ENCODE peak calls at places on chromosome 12, in six cellular contexts. K is heart left ventricle, U is A549, L is tibial artery, A is HFF-Myc, B is Calu3. S is an unnamed sample.

GRCh38 chr12:122473543-122474323 is 27.0 kb downstream of the ZCCHC8 start:
- DNase-seq in K (no peak), U (no peak), L (no peak), A (no peak), B (no peak), S (no peak)

GRCh38 chr12:96218989-96219678 is 25.0 kb downstream of the ELK3 start:
- DNase-seq in K (no peak), U (peak; percentile 79), L (no peak), A (no peak), B (peak; percentile 22), S (no peak)

GRCh38 chr12:113198286-113198685 is 12.8 kb downstream of the RITA1 start:
- DNase-seq in K (no peak), U (no peak), L (no peak), A (no peak), B (no peak), S (no peak)

GRCh38 chr12:54592316-54592715 is 3.9 kb upstream of the PPP1R1A start:
- DNase-seq in K (no peak), U (no peak), L (no peak), A (no peak), B (no peak), S (no peak)

GRCh38 chr12:57258977-57259970 is 8.3 kb upstream of the STAC3 start:
- DNase-seq in K (peak; percentile 75), U (no peak), L (no peak), A (no peak), B (no peak), S (no peak)

GRCh38 chr12:49543914-49544815 is 5.3 kb downstream of the KCNH3 start:
- DNase-seq in K (no peak), U (no peak), L (no peak), A (no peak), B (no peak), S (no peak)

GRCh38 chr12:65875635-65876034 is 51.4 kb downstream of the HMGA2 start:
- DNase-seq in K (no peak), U (no peak), L (no peak), A (no peak), B (no peak), S (no peak)

GRCh38 chr12:67193705-67194104 is 75.5 kb upstream of the CAND1 start:
- DNase-seq in K (no peak), U (peak; percentile 28), L (no peak), A (peak; percentile 2), B (peak; percentile 39), S (no peak)

GRCh38 chr12:50275545-50275944 is 7.8 kb downstream of the LIMA1 start:
- DNase-seq in K (no peak), U (no peak), L (no peak), A (no peak), B (peak; percentile 51), S (no peak)

GRCh38 chr12:127489055-127489454 is 777.9 kb upstream of the TMEM132C start:
- DNase-seq in K (no peak), U (no peak), L (no peak), A (no peak), B (peak; percentile 49), S (no peak)

GRCh38 chr12:5807090-5807414 is 138.0 kb downstream of the ANO2 start:
- DNase-seq in K (no peak), U (no peak), L (no peak), A (no peak), B (no peak), S (no peak)

GRCh38 chr12:70040141-70040540 is 203.1 kb upstream of the CNOT2 start:
- DNase-seq in K (no peak), U (no peak), L (no peak), A (no peak), B (no peak), S (no peak)

GRCh38 chr12:27703720-27704452 is 6.7 kb upstream of the MRPS35 start:
- DNase-seq in K (no peak), U (peak; percentile 88), L (no peak), A (peak; percentile 74), B (peak; percentile 85), S (no peak)

GRCh38 chr12:107580750-107581529 is 104.7 kb upstream of the PWP1 start:
- DNase-seq in K (no peak), U (no peak), L (no peak), A (no peak), B (no peak), S (peak; percentile 78)

GRCh38 chr12:65195387-65196055 is 26.1 kb downstream of the LEMD3 start:
- DNase-seq in K (no peak), U (no peak), L (no peak), A (no peak), B (no peak), S (no peak)

GRCh38 chr12:96190403-96191170 is 3.6 kb upstream of the ELK3 start:
- DNase-seq in K (no peak), U (no peak), L (no peak), A (no peak), B (no peak), S (no peak)

GRCh38 chr12:24111101-24111500 is 161.6 kb upstream of the SOX5 start:
- DNase-seq in K (no peak), U (no peak), L (no peak), A (no peak), B (no peak), S (no peak)

GRCh38 chr12:5407457-5407856 is 24.5 kb upstream of the NTF3 start:
- DNase-seq in K (no peak), U (no peak), L (no peak), A (no peak), B (no peak), S (no peak)

GRCh38 chr12:25074113-25074512 is 120.8 kb downstream of the DNAI7 start:
- DNase-seq in K (no peak), U (no peak), L (no peak), A (no peak), B (no peak), S (no peak)

GRCh38 chr12:97545804-97546203 is 83.2 kb downstream of the RMST start:
- DNase-seq in K (no peak), U (no peak), L (no peak), A (no peak), B (no peak), S (no peak)

GRCh38 chr12:18141583-18141982 is 51.6 kb upstream of the RERGL start:
- DNase-seq in K (no peak), U (no peak), L (no peak), A (no peak), B (peak; percentile 27), S (no peak)

GRCh38 chr12:126483145-126484068 is 1418.2 kb downstream of the AACS start:
- DNase-seq in K (no peak), U (no peak), L (no peak), A (no peak), B (no peak), S (no peak)

GRCh38 chr12:132210223-132211055 is 66.2 kb downstream of the NOC4L start:
- DNase-seq in K (peak; percentile 48), U (no peak), L (peak; percentile 61), A (no peak), B (peak; percentile 57), S (peak; percentile 75)

GRCh38 chr12:45409966-45410365 is 194.1 kb downstream of the ANO6 start:
- DNase-seq in K (no peak), U (no peak), L (no peak), A (no peak), B (no peak), S (peak; percentile 38)

GRCh38 chr12:11622774-11623375 is 26.6 kb upstream of the ETV6 start:
- DNase-seq in K (no peak), U (no peak), L (no peak), A (no peak), B (no peak), S (no peak)
- TF ChIP-seq CTCF in K (no peak), U (no peak), L (peak; percentile 26), A (no peak), B (no peak), S (no peak)

GRCh38 chr12:93571360-93571853 is 1.1 kb upstream of the SOCS2 start:
- DNase-seq in K (peak; percentile 89), U (peak; percentile 79), L (peak; percentile 84), A (no peak), B (peak; percentile 82), S (peak; percentile 76)
- TF ChIP-seq CTCF in K (no peak), U (peak; percentile 20), L (no peak), A (peak; percentile 46), B (peak; percentile 37), S (no peak)

GRCh38 chr12:87270894-87271293 is 758.3 kb downstream of the C12orf50 start:
- DNase-seq in K (no peak), U (peak; percentile 60), L (no peak), A (no peak), B (no peak), S (no peak)

DNA sequence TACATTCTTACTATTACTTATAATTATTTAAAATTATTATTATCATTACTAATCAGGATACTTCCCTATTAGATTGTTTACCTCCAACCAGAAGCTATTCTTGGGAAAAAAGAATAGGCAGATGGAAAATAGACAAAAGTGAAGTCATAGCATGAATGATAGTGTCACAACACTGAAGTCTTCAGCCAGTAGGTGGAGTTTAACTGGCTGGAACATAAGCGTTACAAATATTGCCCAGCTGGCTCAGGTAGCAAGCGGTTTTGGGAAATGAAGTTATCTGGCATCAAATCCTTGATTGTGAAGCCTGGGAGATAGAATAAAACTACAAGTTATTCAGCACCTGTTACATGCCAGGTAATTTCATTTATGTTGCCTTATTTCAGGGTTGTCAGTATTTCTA is 762.9 kb downstream of the C12orf50 start:
- DNase-seq in K (no peak), U (peak; percentile 27), L (no peak), A (no peak), B (no peak), S (no peak)
- TF ChIP-seq CTCF in K (no peak), U (peak; percentile 27), L (no peak), A (no peak), B (no peak), S (no peak)

GRCh38 chr12:119340604-119341003 is 6.1 kb downstream of the CCDC60 start:
- DNase-seq in K (no peak), U (no peak), L (no peak), A (no peak), B (no peak), S (no peak)
- TF ChIP-seq CTCF in K (no peak), U (no peak), L (no peak), A (no peak), B (no peak), S (no peak)

DNA sequence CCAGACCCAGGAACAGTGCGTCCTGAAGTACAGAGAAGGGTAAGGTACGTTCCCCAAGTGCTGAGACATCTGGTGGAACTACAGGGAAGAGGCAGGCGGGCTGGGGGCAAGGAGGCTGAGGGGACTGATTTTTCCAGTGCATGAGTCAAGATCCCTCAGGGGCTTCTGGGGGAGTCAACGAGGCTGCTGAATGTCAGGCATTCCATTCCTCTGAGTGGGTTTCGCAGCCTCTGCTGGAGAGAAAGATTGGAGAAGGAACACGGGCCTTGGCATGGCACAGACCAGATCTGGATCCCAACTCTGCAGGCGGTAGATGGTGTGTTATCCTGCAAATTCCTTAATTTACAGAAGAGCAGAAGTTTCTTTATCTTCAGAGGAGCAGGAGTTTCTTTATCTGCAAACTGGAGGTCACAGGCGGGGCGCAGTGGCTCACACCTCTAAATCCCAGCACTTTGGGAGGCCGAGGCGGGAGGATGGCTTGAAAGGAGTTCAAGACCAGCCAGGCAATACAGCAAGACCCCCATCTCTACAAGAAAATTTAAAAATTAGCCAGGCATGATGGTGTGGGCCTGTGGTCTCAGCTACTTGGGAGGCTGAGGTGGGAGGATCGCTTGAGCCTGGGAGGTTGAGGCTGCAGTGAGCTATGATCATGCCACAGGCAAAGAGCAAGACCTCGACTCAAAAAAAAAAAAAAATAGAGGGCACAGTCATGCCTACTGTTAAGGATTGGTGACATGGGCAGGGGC is 132.6 kb upstream of the MAP1LC3B2 start:
- DNase-seq in K (no peak), U (peak; percentile 98), L (peak; percentile 88), A (peak; percentile 94), B (peak; percentile 51), S (peak; percentile 43)
- TF ChIP-seq CTCF in K (no peak), U (peak; percentile 47), L (peak; percentile 49), A (peak; percentile 57), B (no peak), S (no peak)